ENCODE peak calls at places on chromosomes 4 and X, in six cellular contexts. One of them, this sample, is unnamed. For H3K4me1 and H3K27me3, the result is how much of the 10 kb centered on the place peaks cover.

GRCh38 chrX:149570668-149571067 is 16.6 kb downstream of the MAGEA9B start:
- DNase-seq in uterus: no peak
- DNase-seq in ovary: no peak
- DNase-seq in tibial nerve: no peak
- DNase-seq in CD8-positive, alpha-beta memory T cell: no peak
- DNase-seq in neural progenitor cell: no peak
- DNase-seq in this sample: no peak

GRCh38 chr4:114727426-114727825 is 128.8 kb downstream of the UGT8 start:
- DNase-seq in uterus: no peak
- DNase-seq in CD8-positive, alpha-beta memory T cell: no peak
- DNase-seq in ovary: no peak
- DNase-seq in tibial nerve: no peak
- DNase-seq in neural progenitor cell: peak
- DNase-seq in this sample: no peak

GRCh38 chr4:19748470-19748869 is 503.2 kb upstream of the SLIT2 start:
- DNase-seq in ovary: peak
- DNase-seq in tibial nerve: peak
- DNase-seq in neural progenitor cell: no peak
- DNase-seq in CD8-positive, alpha-beta memory T cell: no peak
- DNase-seq in uterus: peak
- DNase-seq in this sample: no peak

GRCh38 chrX:100609591-100609990 is 24.9 kb downstream of the TNMD start:
- DNase-seq in ovary: no peak
- DNase-seq in tibial nerve: no peak
- DNase-seq in neural progenitor cell: no peak
- DNase-seq in uterus: no peak
- DNase-seq in CD8-positive, alpha-beta memory T cell: no peak
- DNase-seq in this sample: no peak

GRCh38 chr4:39502034-39502658 is 25.1 kb downstream of the UGDH start:
- DNase-seq in ovary: no peak
- DNase-seq in CD8-positive, alpha-beta memory T cell: no peak
- DNase-seq in uterus: no peak
- DNase-seq in neural progenitor cell: no peak
- DNase-seq in tibial nerve: no peak
- DNase-seq in this sample: no peak

GRCh38 chr4:153773236-153773690 is 13.4 kb upstream of the RNF175 start:
- DNase-seq in tibial nerve: no peak
- DNase-seq in CD8-positive, alpha-beta memory T cell: no peak
- DNase-seq in uterus: no peak
- DNase-seq in neural progenitor cell: peak
- DNase-seq in ovary: no peak
- DNase-seq in this sample: no peak

GRCh38 chrX:129653985-129654651 is 638 bp downstream of the APLN start:
- DNase-seq in tibial nerve: no peak
- DNase-seq in neural progenitor cell: no peak
- DNase-seq in uterus: peak
- DNase-seq in CD8-positive, alpha-beta memory T cell: no peak
- DNase-seq in ovary: peak
- DNase-seq in this sample: no peak

GRCh38 chr4:76665721-76666120 is 230.7 kb downstream of the SHROOM3 start:
- DNase-seq in CD8-positive, alpha-beta memory T cell: no peak
- DNase-seq in neural progenitor cell: no peak
- DNase-seq in tibial nerve: no peak
- DNase-seq in uterus: no peak
- DNase-seq in ovary: no peak
- DNase-seq in this sample: no peak

GRCh38 chr4:15034071-15034764 is 31.9 kb downstream of the CPEB2 start:
- DNase-seq in CD8-positive, alpha-beta memory T cell: no peak
- DNase-seq in tibial nerve: no peak
- DNase-seq in uterus: no peak
- DNase-seq in neural progenitor cell: no peak
- DNase-seq in ovary: no peak
- DNase-seq in this sample: no peak

GRCh38 chrX:2829066-2829430 is 318 bp downstream of the GYG2 start:
- DNase-seq in ovary: no peak
- DNase-seq in neural progenitor cell: peak
- DNase-seq in uterus: no peak
- DNase-seq in CD8-positive, alpha-beta memory T cell: no peak
- DNase-seq in tibial nerve: no peak
- DNase-seq in this sample: no peak

GRCh38 chrX:147838465-147839131 is 73.1 kb upstream of the FMR1 start:
- DNase-seq in neural progenitor cell: peak
- DNase-seq in CD8-positive, alpha-beta memory T cell: no peak
- DNase-seq in ovary: no peak
- DNase-seq in tibial nerve: no peak
- DNase-seq in uterus: no peak
- DNase-seq in this sample: no peak

GRCh38 chr4:147088141-147088540 is 142.5 kb upstream of the TTC29 start:
- DNase-seq in uterus: no peak
- DNase-seq in neural progenitor cell: no peak
- DNase-seq in CD8-positive, alpha-beta memory T cell: no peak
- DNase-seq in tibial nerve: no peak
- DNase-seq in ovary: no peak
- DNase-seq in this sample: no peak

GRCh38 chr4:48490012-48490679 is at the start of gene ZAR1:
- DNase-seq in tibial nerve: no peak
- DNase-seq in CD8-positive, alpha-beta memory T cell: no peak
- DNase-seq in ovary: no peak
- DNase-seq in neural progenitor cell: peak
- DNase-seq in uterus: no peak
- DNase-seq in this sample: no peak

GRCh38 chrX:150018931-150019331 is 80.6 kb upstream of the EOLA2 start:
- DNase-seq in CD8-positive, alpha-beta memory T cell: no peak
- DNase-seq in ovary: no peak
- DNase-seq in uterus: no peak
- DNase-seq in tibial nerve: no peak
- DNase-seq in neural progenitor cell: no peak
- DNase-seq in this sample: no peak

GRCh38 chrX:139120760-139121159 is 409.2 kb upstream of the FGF13 start:
- DNase-seq in uterus: no peak
- DNase-seq in neural progenitor cell: no peak
- DNase-seq in tibial nerve: no peak
- DNase-seq in ovary: no peak
- DNase-seq in CD8-positive, alpha-beta memory T cell: no peak
- DNase-seq in this sample: no peak

DNA sequence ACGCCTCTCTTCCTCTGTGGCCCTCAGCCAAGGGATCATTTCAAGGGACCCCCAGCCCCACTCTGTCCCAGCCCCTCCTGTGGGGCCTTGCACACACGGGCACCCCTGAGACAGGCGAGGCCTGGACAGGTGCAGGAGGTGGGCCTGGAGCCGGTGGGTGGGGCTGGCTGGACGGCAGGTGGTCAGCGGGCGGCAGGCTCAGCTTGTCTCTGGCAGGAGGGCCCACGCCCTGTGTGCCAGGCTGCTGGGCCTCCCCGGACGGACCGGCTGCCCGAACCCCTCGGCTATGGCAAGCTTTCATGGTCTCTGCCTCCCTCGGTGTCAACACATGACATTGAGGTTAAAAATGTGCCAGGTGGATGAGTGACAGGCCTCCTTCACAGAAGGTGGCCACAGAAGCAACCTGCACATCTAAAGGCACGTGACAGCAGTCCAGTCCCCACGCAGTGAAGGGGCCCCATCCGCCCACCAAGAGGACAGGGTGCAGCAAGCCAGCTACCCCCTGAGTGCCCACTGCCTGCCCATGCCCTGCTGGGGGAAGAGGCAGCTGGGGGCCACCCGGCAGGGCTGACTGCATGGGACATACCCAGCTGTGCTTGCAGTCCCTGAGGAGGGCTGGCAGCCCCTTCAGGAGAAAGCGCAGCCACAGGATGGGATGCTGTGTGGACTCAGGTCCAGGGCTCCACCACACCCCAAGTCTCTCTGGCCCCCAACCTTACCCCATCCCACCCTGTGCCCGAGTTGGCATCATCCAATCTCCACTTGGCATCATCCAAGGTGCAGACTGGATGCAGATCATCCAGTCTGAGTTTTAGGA is 109.3 kb downstream of the FAM53A start:
- DNase-seq in ovary: no peak
- DNase-seq in CD8-positive, alpha-beta memory T cell: no peak
- DNase-seq in tibial nerve: no peak
- DNase-seq in uterus: no peak
- DNase-seq in neural progenitor cell: no peak
- DNase-seq in this sample: no peak
- H3K4me1 ChIP-seq in ovary: under half
- H3K4me1 ChIP-seq in CD8-positive, alpha-beta memory T cell: under half
- H3K4me1 ChIP-seq in tibial nerve: under half
- H3K4me1 ChIP-seq in uterus: under half
- H3K4me1 ChIP-seq in neural progenitor cell: under half
- H3K4me1 ChIP-seq in this sample: under half

GRCh38 chrX:19127649-19128168 is 5.4 kb upstream of the ADGRG2 start:
- DNase-seq in CD8-positive, alpha-beta memory T cell: no peak
- DNase-seq in ovary: no peak
- DNase-seq in tibial nerve: no peak
- DNase-seq in neural progenitor cell: no peak
- DNase-seq in uterus: no peak
- DNase-seq in this sample: peak

GRCh38 chrX:19121466-19121865 is 802 bp downstream of the ADGRG2 start:
- DNase-seq in uterus: no peak
- DNase-seq in ovary: no peak
- DNase-seq in tibial nerve: no peak
- DNase-seq in neural progenitor cell: peak
- DNase-seq in CD8-positive, alpha-beta memory T cell: no peak
- DNase-seq in this sample: no peak

GRCh38 chrX:19121898-19122640 is at the start of gene ADGRG2:
- DNase-seq in tibial nerve: no peak
- DNase-seq in CD8-positive, alpha-beta memory T cell: no peak
- DNase-seq in neural progenitor cell: peak
- DNase-seq in ovary: peak
- DNase-seq in uterus: peak
- DNase-seq in this sample: peak

GRCh38 chrX:19122641-19123009 is 357 bp upstream of the ADGRG2 start:
- DNase-seq in uterus: no peak
- DNase-seq in ovary: no peak
- DNase-seq in neural progenitor cell: no peak
- DNase-seq in tibial nerve: no peak
- DNase-seq in CD8-positive, alpha-beta memory T cell: no peak
- DNase-seq in this sample: no peak
- H3K27me3 ChIP-seq in uterus: under half
- H3K27me3 ChIP-seq in ovary: under half
- H3K27me3 ChIP-seq in neural progenitor cell: half or more
- H3K27me3 ChIP-seq in tibial nerve: under half
- H3K27me3 ChIP-seq in CD8-positive, alpha-beta memory T cell: under half
- H3K27me3 ChIP-seq in this sample: under half

DNA sequence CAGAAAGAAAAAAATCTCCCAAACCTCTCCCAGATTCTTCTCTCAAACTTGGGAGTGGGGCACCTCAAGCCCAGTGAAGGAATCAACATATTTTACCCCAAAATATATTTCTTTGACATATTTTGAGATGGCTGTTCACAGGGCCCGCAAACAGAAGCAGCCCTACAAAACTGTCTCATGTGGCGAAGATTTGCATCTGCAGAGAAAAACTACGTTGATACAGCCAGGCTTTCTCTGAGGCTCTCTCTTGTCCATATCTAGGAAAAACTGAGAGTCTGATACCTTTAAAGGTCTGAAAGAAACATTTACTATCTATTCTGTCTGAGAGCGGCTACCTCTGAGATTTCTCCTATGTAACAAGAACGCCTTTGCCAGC is 23.3 kb upstream of the TMSB4X start:
- DNase-seq in tibial nerve: no peak
- DNase-seq in ovary: no peak
- DNase-seq in neural progenitor cell: no peak
- DNase-seq in uterus: no peak
- DNase-seq in CD8-positive, alpha-beta memory T cell: no peak
- DNase-seq in this sample: no peak
- H3K4me1 ChIP-seq in tibial nerve: under half
- H3K4me1 ChIP-seq in ovary: under half
- H3K4me1 ChIP-seq in neural progenitor cell: under half
- H3K4me1 ChIP-seq in uterus: under half
- H3K4me1 ChIP-seq in CD8-positive, alpha-beta memory T cell: half or more
- H3K4me1 ChIP-seq in this sample: half or more

GRCh38 chr4:110605077-110605476 is 17.8 kb downstream of the PITX2 start:
- DNase-seq in tibial nerve: no peak
- DNase-seq in uterus: no peak
- DNase-seq in neural progenitor cell: no peak
- DNase-seq in CD8-positive, alpha-beta memory T cell: no peak
- DNase-seq in ovary: no peak
- DNase-seq in this sample: no peak
- H3K27me3 ChIP-seq in tibial nerve: under half
- H3K27me3 ChIP-seq in uterus: under half
- H3K27me3 ChIP-seq in neural progenitor cell: under half
- H3K27me3 ChIP-seq in CD8-positive, alpha-beta memory T cell: under half
- H3K27me3 ChIP-seq in ovary: under half
- H3K27me3 ChIP-seq in this sample: under half

GRCh38 chr4:3485011-3485881 is 22.1 kb downstream of the DOK7 start:
- DNase-seq in neural progenitor cell: no peak
- DNase-seq in ovary: no peak
- DNase-seq in uterus: no peak
- DNase-seq in CD8-positive, alpha-beta memory T cell: no peak
- DNase-seq in tibial nerve: no peak
- DNase-seq in this sample: no peak

GRCh38 chr4:3485882-3486555 is 22.9 kb downstream of the DOK7 start:
- DNase-seq in uterus: no peak
- DNase-seq in ovary: no peak
- DNase-seq in CD8-positive, alpha-beta memory T cell: no peak
- DNase-seq in tibial nerve: no peak
- DNase-seq in neural progenitor cell: no peak
- DNase-seq in this sample: no peak

GRCh38 chr4:3482707-3483106 is 19.6 kb downstream of the DOK7 start:
- DNase-seq in ovary: no peak
- DNase-seq in tibial nerve: no peak
- DNase-seq in uterus: no peak
- DNase-seq in CD8-positive, alpha-beta memory T cell: no peak
- DNase-seq in neural progenitor cell: no peak
- DNase-seq in this sample: no peak

GRCh38 chr4:3483471-3483921 is 20.4 kb downstream of the DOK7 start:
- DNase-seq in neural progenitor cell: peak
- DNase-seq in ovary: no peak
- DNase-seq in uterus: peak
- DNase-seq in CD8-positive, alpha-beta memory T cell: no peak
- DNase-seq in tibial nerve: no peak
- DNase-seq in this sample: peak

GRCh38 chr4:3484057-3484973 is 21.2 kb downstream of the DOK7 start:
- DNase-seq in CD8-positive, alpha-beta memory T cell: no peak
- DNase-seq in uterus: no peak
- DNase-seq in ovary: no peak
- DNase-seq in neural progenitor cell: no peak
- DNase-seq in tibial nerve: no peak
- DNase-seq in this sample: peak
- H3K4me1 ChIP-seq in CD8-positive, alpha-beta memory T cell: under half
- H3K4me1 ChIP-seq in uterus: under half
- H3K4me1 ChIP-seq in ovary: under half
- H3K4me1 ChIP-seq in neural progenitor cell: under half
- H3K4me1 ChIP-seq in tibial nerve: under half
- H3K4me1 ChIP-seq in this sample: half or more

GRCh38 chr4:3661989-3662388 is 104.2 kb upstream of the ADRA2C start:
- DNase-seq in tibial nerve: no peak
- DNase-seq in CD8-positive, alpha-beta memory T cell: no peak
- DNase-seq in uterus: no peak
- DNase-seq in neural progenitor cell: no peak
- DNase-seq in ovary: no peak
- DNase-seq in this sample: no peak
- H3K27me3 ChIP-seq in tibial nerve: under half
- H3K27me3 ChIP-seq in CD8-positive, alpha-beta memory T cell: under half
- H3K27me3 ChIP-seq in uterus: under half
- H3K27me3 ChIP-seq in neural progenitor cell: under half
- H3K27me3 ChIP-seq in ovary: under half
- H3K27me3 ChIP-seq in this sample: half or more

This sample was measured in heart right ventricle.